ENCODE peak calls at places on chromosomes 1 and 21, in seven cellular contexts. One of them, this sample, is unnamed.

GRCh38 chr1:167563579-167564246 is 10.2 kb upstream of the CREG1 start:
- DNase-seq in endothelial cell: no peak
- DNase-seq in upper lobe of right lung: no peak
- DNase-seq in GM03348: no peak
- DNase-seq in IMR-90: no peak
- DNase-seq in OCI-M1: peak; percentile 38
- DNase-seq in stimulated activated CD8-positive, alpha-beta memory T cell treated with anti-CD3 and anti-CD28 coated beads, Interleukin-15, amount 100 ng/mL, for 4 hours: no peak
- DNase-seq in this sample: no peak

GRCh38 chr21:46092811-46093667 is 4.9 kb upstream of the COL6A2 start:
- DNase-seq in endothelial cell: no peak
- DNase-seq in upper lobe of right lung: peak; percentile 59
- DNase-seq in GM03348: no peak
- DNase-seq in IMR-90: no peak
- DNase-seq in OCI-M1: no peak
- DNase-seq in stimulated activated CD8-positive, alpha-beta memory T cell treated with anti-CD3 and anti-CD28 coated beads, Interleukin-15, amount 100 ng/mL, for 4 hours: no peak
- DNase-seq in this sample: no peak

GRCh38 chr1:234578735-234579134 is 31.2 kb downstream of the IRF2BP2 start:
- DNase-seq in endothelial cell: no peak
- DNase-seq in upper lobe of right lung: no peak
- DNase-seq in GM03348: no peak
- DNase-seq in IMR-90: no peak
- DNase-seq in OCI-M1: no peak
- DNase-seq in stimulated activated CD8-positive, alpha-beta memory T cell treated with anti-CD3 and anti-CD28 coated beads, Interleukin-15, amount 100 ng/mL, for 4 hours: no peak
- DNase-seq in this sample: no peak

GRCh38 chr1:221678014-221678413 is 63.9 kb downstream of the DUSP10 start:
- DNase-seq in endothelial cell: no peak
- DNase-seq in upper lobe of right lung: no peak
- DNase-seq in GM03348: no peak
- DNase-seq in IMR-90: no peak
- DNase-seq in OCI-M1: no peak
- DNase-seq in stimulated activated CD8-positive, alpha-beta memory T cell treated with anti-CD3 and anti-CD28 coated beads, Interleukin-15, amount 100 ng/mL, for 4 hours: no peak
- DNase-seq in this sample: no peak

GRCh38 chr1:29283804-29284195 is 47.5 kb downstream of the PTPRU start:
- DNase-seq in endothelial cell: no peak
- DNase-seq in upper lobe of right lung: no peak
- DNase-seq in GM03348: no peak
- DNase-seq in IMR-90: no peak
- DNase-seq in OCI-M1: no peak
- DNase-seq in stimulated activated CD8-positive, alpha-beta memory T cell treated with anti-CD3 and anti-CD28 coated beads, Interleukin-15, amount 100 ng/mL, for 4 hours: no peak
- DNase-seq in this sample: no peak

GRCh38 chr1:245412301-245412700 is 257.5 kb downstream of the KIF26B start:
- DNase-seq in endothelial cell: no peak
- DNase-seq in upper lobe of right lung: no peak
- DNase-seq in GM03348: no peak
- DNase-seq in IMR-90: no peak
- DNase-seq in OCI-M1: no peak
- DNase-seq in stimulated activated CD8-positive, alpha-beta memory T cell treated with anti-CD3 and anti-CD28 coated beads, Interleukin-15, amount 100 ng/mL, for 4 hours: no peak
- DNase-seq in this sample: no peak

GRCh38 chr1:203056516-203056915 is 29.3 kb downstream of the MYOG start:
- DNase-seq in endothelial cell: no peak
- DNase-seq in upper lobe of right lung: no peak
- DNase-seq in GM03348: no peak
- DNase-seq in IMR-90: no peak
- DNase-seq in OCI-M1: no peak
- DNase-seq in stimulated activated CD8-positive, alpha-beta memory T cell treated with anti-CD3 and anti-CD28 coated beads, Interleukin-15, amount 100 ng/mL, for 4 hours: no peak
- DNase-seq in this sample: no peak

GRCh38 chr1:14090531-14090930 is 390.5 kb downstream of the PRDM2 start:
- DNase-seq in endothelial cell: no peak
- DNase-seq in upper lobe of right lung: no peak
- DNase-seq in GM03348: no peak
- DNase-seq in IMR-90: no peak
- DNase-seq in OCI-M1: no peak
- DNase-seq in stimulated activated CD8-positive, alpha-beta memory T cell treated with anti-CD3 and anti-CD28 coated beads, Interleukin-15, amount 100 ng/mL, for 4 hours: no peak
- DNase-seq in this sample: no peak

GRCh38 chr1:11550664-11551283 is 71.8 kb downstream of the DISP3 start:
- DNase-seq in endothelial cell: peak; percentile 82
- DNase-seq in upper lobe of right lung: no peak
- DNase-seq in GM03348: peak; percentile 84
- DNase-seq in IMR-90: peak; percentile 72
- DNase-seq in OCI-M1: peak; percentile 91
- DNase-seq in stimulated activated CD8-positive, alpha-beta memory T cell treated with anti-CD3 and anti-CD28 coated beads, Interleukin-15, amount 100 ng/mL, for 4 hours: no peak
- DNase-seq in this sample: no peak

GRCh38 chr1:116521186-116521585 is 49.6 kb downstream of the CD58 start:
- DNase-seq in endothelial cell: no peak
- DNase-seq in upper lobe of right lung: no peak
- DNase-seq in GM03348: peak; percentile 66
- DNase-seq in IMR-90: peak; percentile 41
- DNase-seq in OCI-M1: no peak
- DNase-seq in stimulated activated CD8-positive, alpha-beta memory T cell treated with anti-CD3 and anti-CD28 coated beads, Interleukin-15, amount 100 ng/mL, for 4 hours: no peak
- DNase-seq in this sample: no peak

GRCh38 chr1:204145033-204145504 is 6.8 kb downstream of the ETNK2 start:
- DNase-seq in endothelial cell: no peak
- DNase-seq in upper lobe of right lung: no peak
- DNase-seq in GM03348: no peak
- DNase-seq in IMR-90: no peak
- DNase-seq in OCI-M1: peak; percentile 64
- DNase-seq in stimulated activated CD8-positive, alpha-beta memory T cell treated with anti-CD3 and anti-CD28 coated beads, Interleukin-15, amount 100 ng/mL, for 4 hours: no peak
- DNase-seq in this sample: no peak

GRCh38 chr1:242569867-242570266 is 45.4 kb upstream of the PLD5 start:
- DNase-seq in endothelial cell: no peak
- DNase-seq in upper lobe of right lung: no peak
- DNase-seq in GM03348: no peak
- DNase-seq in IMR-90: no peak
- DNase-seq in OCI-M1: no peak
- DNase-seq in stimulated activated CD8-positive, alpha-beta memory T cell treated with anti-CD3 and anti-CD28 coated beads, Interleukin-15, amount 100 ng/mL, for 4 hours: no peak
- DNase-seq in this sample: no peak

GRCh38 chr1:108953452-108953851 is 9.8 kb downstream of the CLCC1 start:
- DNase-seq in endothelial cell: no peak
- DNase-seq in upper lobe of right lung: no peak
- DNase-seq in GM03348: no peak
- DNase-seq in IMR-90: no peak
- DNase-seq in OCI-M1: no peak
- DNase-seq in stimulated activated CD8-positive, alpha-beta memory T cell treated with anti-CD3 and anti-CD28 coated beads, Interleukin-15, amount 100 ng/mL, for 4 hours: no peak
- DNase-seq in this sample: no peak

GRCh38 chr1:161367684-161368398 is at the start of gene CFAP126:
- DNase-seq in endothelial cell: peak; percentile 28
- DNase-seq in upper lobe of right lung: no peak
- DNase-seq in GM03348: peak; percentile 33
- DNase-seq in IMR-90: peak; percentile 70
- DNase-seq in OCI-M1: peak; percentile 82
- DNase-seq in stimulated activated CD8-positive, alpha-beta memory T cell treated with anti-CD3 and anti-CD28 coated beads, Interleukin-15, amount 100 ng/mL, for 4 hours: no peak
- DNase-seq in this sample: peak; percentile 85

GRCh38 chr1:62484824-62485468 is 48.1 kb downstream of the USP1 start:
- DNase-seq in endothelial cell: no peak
- DNase-seq in upper lobe of right lung: no peak
- DNase-seq in GM03348: no peak
- DNase-seq in IMR-90: no peak
- DNase-seq in OCI-M1: peak; percentile 10
- DNase-seq in stimulated activated CD8-positive, alpha-beta memory T cell treated with anti-CD3 and anti-CD28 coated beads, Interleukin-15, amount 100 ng/mL, for 4 hours: no peak
- DNase-seq in this sample: no peak

GRCh38 chr1:218284377-218284916 is 646 bp upstream of the RRP15 start:
- DNase-seq in endothelial cell: peak; percentile 7
- DNase-seq in upper lobe of right lung: no peak
- DNase-seq in GM03348: peak; percentile 38
- DNase-seq in IMR-90: no peak
- DNase-seq in OCI-M1: no peak
- DNase-seq in stimulated activated CD8-positive, alpha-beta memory T cell treated with anti-CD3 and anti-CD28 coated beads, Interleukin-15, amount 100 ng/mL, for 4 hours: no peak
- DNase-seq in this sample: no peak

GRCh38 chr1:12525311-12526181 is 92.5 kb downstream of the DHRS3 start:
- DNase-seq in endothelial cell: no peak
- DNase-seq in upper lobe of right lung: peak; percentile 87
- DNase-seq in GM03348: no peak
- DNase-seq in IMR-90: no peak
- DNase-seq in OCI-M1: no peak
- DNase-seq in stimulated activated CD8-positive, alpha-beta memory T cell treated with anti-CD3 and anti-CD28 coated beads, Interleukin-15, amount 100 ng/mL, for 4 hours: no peak
- DNase-seq in this sample: no peak

GRCh38 chr1:42936309-42937078 is 22.2 kb downstream of the SLC2A1 start:
- DNase-seq in endothelial cell: no peak
- DNase-seq in upper lobe of right lung: peak; percentile 47
- DNase-seq in GM03348: peak; percentile 79
- DNase-seq in IMR-90: peak; percentile 71
- DNase-seq in OCI-M1: peak; percentile 69
- DNase-seq in stimulated activated CD8-positive, alpha-beta memory T cell treated with anti-CD3 and anti-CD28 coated beads, Interleukin-15, amount 100 ng/mL, for 4 hours: no peak
- DNase-seq in this sample: no peak

GRCh38 chr1:248748211-248748610 is 7.3 kb downstream of the LYPD8 start:
- DNase-seq in endothelial cell: no peak
- DNase-seq in upper lobe of right lung: no peak
- DNase-seq in GM03348: no peak
- DNase-seq in IMR-90: no peak
- DNase-seq in OCI-M1: no peak
- DNase-seq in stimulated activated CD8-positive, alpha-beta memory T cell treated with anti-CD3 and anti-CD28 coated beads, Interleukin-15, amount 100 ng/mL, for 4 hours: no peak
- DNase-seq in this sample: no peak

GRCh38 chr1:156910309-156910782 is 10.1 kb upstream of the LRRC71 start:
- DNase-seq in endothelial cell: peak; percentile 70
- DNase-seq in upper lobe of right lung: no peak
- DNase-seq in GM03348: peak; percentile 72
- DNase-seq in IMR-90: no peak
- DNase-seq in OCI-M1: peak; percentile 73
- DNase-seq in stimulated activated CD8-positive, alpha-beta memory T cell treated with anti-CD3 and anti-CD28 coated beads, Interleukin-15, amount 100 ng/mL, for 4 hours: no peak
- DNase-seq in this sample: no peak

GRCh38 chr1:212777166-212777565 is 14.4 kb downstream of the NSL1 start:
- DNase-seq in endothelial cell: no peak
- DNase-seq in upper lobe of right lung: no peak
- DNase-seq in GM03348: no peak
- DNase-seq in IMR-90: no peak
- DNase-seq in OCI-M1: peak; percentile 62
- DNase-seq in stimulated activated CD8-positive, alpha-beta memory T cell treated with anti-CD3 and anti-CD28 coated beads, Interleukin-15, amount 100 ng/mL, for 4 hours: no peak
- DNase-seq in this sample: no peak

GRCh38 chr1:227002531-227003049 is 62.5 kb downstream of the COQ8A start:
- DNase-seq in endothelial cell: no peak
- DNase-seq in upper lobe of right lung: no peak
- DNase-seq in GM03348: no peak
- DNase-seq in IMR-90: no peak
- DNase-seq in OCI-M1: no peak
- DNase-seq in stimulated activated CD8-positive, alpha-beta memory T cell treated with anti-CD3 and anti-CD28 coated beads, Interleukin-15, amount 100 ng/mL, for 4 hours: no peak
- DNase-seq in this sample: no peak

GRCh38 chr21:31813873-31814272 is 58.9 kb upstream of the HUNK start:
- DNase-seq in endothelial cell: no peak
- DNase-seq in upper lobe of right lung: no peak
- DNase-seq in GM03348: no peak
- DNase-seq in IMR-90: no peak
- DNase-seq in OCI-M1: no peak
- DNase-seq in stimulated activated CD8-positive, alpha-beta memory T cell treated with anti-CD3 and anti-CD28 coated beads, Interleukin-15, amount 100 ng/mL, for 4 hours: no peak
- DNase-seq in this sample: no peak

GRCh38 chr1:53585565-53585964 is 126.4 kb downstream of the DMRTB1 start:
- DNase-seq in endothelial cell: no peak
- DNase-seq in upper lobe of right lung: peak; percentile 11
- DNase-seq in GM03348: no peak
- DNase-seq in IMR-90: no peak
- DNase-seq in OCI-M1: no peak
- DNase-seq in stimulated activated CD8-positive, alpha-beta memory T cell treated with anti-CD3 and anti-CD28 coated beads, Interleukin-15, amount 100 ng/mL, for 4 hours: no peak
- DNase-seq in this sample: no peak

GRCh38 chr21:15264084-15264483 is 199.3 kb upstream of the NRIP1 start:
- DNase-seq in endothelial cell: no peak
- DNase-seq in upper lobe of right lung: no peak
- DNase-seq in GM03348: no peak
- DNase-seq in IMR-90: no peak
- DNase-seq in OCI-M1: no peak
- DNase-seq in stimulated activated CD8-positive, alpha-beta memory T cell treated with anti-CD3 and anti-CD28 coated beads, Interleukin-15, amount 100 ng/mL, for 4 hours: no peak
- DNase-seq in this sample: no peak

GRCh38 chr1:51755437-51755836 is 123.1 kb downstream of the NRDC start:
- DNase-seq in endothelial cell: no peak
- DNase-seq in upper lobe of right lung: no peak
- DNase-seq in GM03348: no peak
- DNase-seq in IMR-90: no peak
- DNase-seq in OCI-M1: no peak
- DNase-seq in stimulated activated CD8-positive, alpha-beta memory T cell treated with anti-CD3 and anti-CD28 coated beads, Interleukin-15, amount 100 ng/mL, for 4 hours: no peak
- DNase-seq in this sample: no peak

GRCh38 chr1:164683235-164683634 is 124.3 kb downstream of the PBX1 start:
- DNase-seq in endothelial cell: no peak
- DNase-seq in upper lobe of right lung: no peak
- DNase-seq in GM03348: no peak
- DNase-seq in IMR-90: no peak
- DNase-seq in OCI-M1: no peak
- DNase-seq in stimulated activated CD8-positive, alpha-beta memory T cell treated with anti-CD3 and anti-CD28 coated beads, Interleukin-15, amount 100 ng/mL, for 4 hours: no peak
- DNase-seq in this sample: no peak

GRCh38 chr21:36856643-36857042 is 109.8 kb downstream of the HLCS start:
- DNase-seq in endothelial cell: no peak
- DNase-seq in upper lobe of right lung: no peak
- DNase-seq in GM03348: no peak
- DNase-seq in IMR-90: no peak
- DNase-seq in OCI-M1: no peak
- DNase-seq in stimulated activated CD8-positive, alpha-beta memory T cell treated with anti-CD3 and anti-CD28 coated beads, Interleukin-15, amount 100 ng/mL, for 4 hours: no peak
- DNase-seq in this sample: no peak

GRCh38 chr1:219555802-219556201 is 57.1 kb downstream of the ZC3H11B start:
- DNase-seq in endothelial cell: no peak
- DNase-seq in upper lobe of right lung: no peak
- DNase-seq in GM03348: no peak
- DNase-seq in IMR-90: peak; percentile 78
- DNase-seq in OCI-M1: no peak
- DNase-seq in stimulated activated CD8-positive, alpha-beta memory T cell treated with anti-CD3 and anti-CD28 coated beads, Interleukin-15, amount 100 ng/mL, for 4 hours: no peak
- DNase-seq in this sample: no peak

GRCh38 chr1:160328171-160328570 is 14.9 kb downstream of the COPA start:
- DNase-seq in endothelial cell: no peak
- DNase-seq in upper lobe of right lung: no peak
- DNase-seq in GM03348: no peak
- DNase-seq in IMR-90: no peak
- DNase-seq in OCI-M1: no peak
- DNase-seq in stimulated activated CD8-positive, alpha-beta memory T cell treated with anti-CD3 and anti-CD28 coated beads, Interleukin-15, amount 100 ng/mL, for 4 hours: no peak
- DNase-seq in this sample: no peak

GRCh38 chr1:109799445-109799844 is 35.7 kb upstream of the EPS8L3 start:
- DNase-seq in endothelial cell: no peak
- DNase-seq in upper lobe of right lung: no peak
- DNase-seq in GM03348: no peak
- DNase-seq in IMR-90: peak; percentile 34
- DNase-seq in OCI-M1: no peak
- DNase-seq in stimulated activated CD8-positive, alpha-beta memory T cell treated with anti-CD3 and anti-CD28 coated beads, Interleukin-15, amount 100 ng/mL, for 4 hours: no peak
- DNase-seq in this sample: no peak

GRCh38 chr1:34918609-34919561 is 10.6 kb downstream of the DLGAP3 start:
- DNase-seq in endothelial cell: no peak
- DNase-seq in upper lobe of right lung: no peak
- DNase-seq in GM03348: no peak
- DNase-seq in IMR-90: no peak
- DNase-seq in OCI-M1: peak; percentile 62
- DNase-seq in stimulated activated CD8-positive, alpha-beta memory T cell treated with anti-CD3 and anti-CD28 coated beads, Interleukin-15, amount 100 ng/mL, for 4 hours: no peak
- DNase-seq in this sample: peak; percentile 39

GRCh38 chr1:23369335-23370013 is at the start of gene ZNF436:
- DNase-seq in endothelial cell: peak; percentile 30
- DNase-seq in upper lobe of right lung: peak; percentile 70
- DNase-seq in GM03348: peak; percentile 61
- DNase-seq in IMR-90: peak; percentile 83
- DNase-seq in OCI-M1: peak; percentile 93
- DNase-seq in stimulated activated CD8-positive, alpha-beta memory T cell treated with anti-CD3 and anti-CD28 coated beads, Interleukin-15, amount 100 ng/mL, for 4 hours: no peak
- DNase-seq in this sample: no peak

This sample was measured in B cell.